ENCODE peak calls at places on chromosomes 3 and 15, in five cellular contexts. L is WERI-Rb-1, D is BJ, X is body of pancreas, H is cardiac muscle cell. B is an unnamed sample. For H3K36me3, the result is how much of the 10 kb centered on the place peaks cover.

GRCh38 chr15:92683511-92683834 is 27.9 kb upstream of the FAM174B start:
- DNase-seq in L (peak), D (no peak), X (peak), H (peak), B (no peak)

GRCh38 chr3:170542704-170543103 is 43.2 kb downstream of the SLC7A14 start:
- DNase-seq in L (no peak), D (no peak), X (no peak), H (no peak), B (no peak)

GRCh38 chr15:48096813-48097212 is 24.0 kb upstream of the SLC24A5 start:
- DNase-seq in L (no peak), D (peak), X (no peak), H (peak), B (no peak)

GRCh38 chr3:128226794-128227399 is 73.6 kb downstream of the EEFSEC start:
- DNase-seq in L (peak), D (no peak), X (peak), H (peak), B (no peak)

GRCh38 chr3:136343873-136344281 is 93.7 kb downstream of the PCCB start:
- DNase-seq in L (no peak), D (peak), X (peak), H (peak), B (peak)

GRCh38 chr3:106457278-106458210 is 588.7 kb upstream of the CBLB start:
- DNase-seq in L (no peak), D (peak), X (peak), H (peak), B (peak)

GRCh38 chr15:68599560-68600071 is 20.8 kb downstream of the CORO2B start:
- DNase-seq in L (peak), D (peak), X (no peak), H (peak), B (no peak)

GRCh38 chr15:71116942-71117341 is 1.7 kb downstream of the THSD4 start:
- DNase-seq in L (no peak), D (no peak), X (peak), H (no peak), B (no peak)

GRCh38 chr3:98699132-98699531 is 64.0 kb upstream of the ST3GAL6 start:
- DNase-seq in L (no peak), D (no peak), X (peak), H (no peak), B (no peak)

GRCh38 chr3:71251156-71251775 is 332.3 kb downstream of the FOXP1 start:
- DNase-seq in L (no peak), D (peak), X (no peak), H (peak), B (no peak)

GRCh38 chr3:9408061-9408460 is 10.6 kb downstream of the SETD5 start:
- DNase-seq in L (no peak), D (no peak), X (no peak), H (no peak), B (no peak)

GRCh38 chr15:67809866-67810265 is 15.4 kb upstream of the SKOR1 start:
- DNase-seq in L (no peak), D (no peak), X (no peak), H (no peak), B (no peak)

GRCh38 chr15:79682285-79682684 is 214.5 kb downstream of the MTHFS start:
- DNase-seq in L (no peak), D (peak), X (peak), H (peak), B (no peak)

GRCh38 chr15:78429477-78429876 is 8.5 kb upstream of the IREB2 start:
- DNase-seq in L (no peak), D (no peak), X (peak), H (no peak), B (peak)

GRCh38 chr15:42020713-42021273 is at the start of gene PLA2G4E:
- DNase-seq in L (no peak), D (no peak), X (no peak), H (no peak), B (no peak)

GRCh38 chr3:45337839-45338470 is 50.4 kb upstream of the LARS2 start:
- DNase-seq in L (no peak), D (no peak), X (no peak), H (no peak), B (no peak)

GRCh38 chr3:56207913-56208312 is 260.4 kb downstream of the ERC2 start:
- DNase-seq in L (no peak), D (no peak), X (no peak), H (no peak), B (no peak)

GRCh38 chr15:43872416-43873020 is 45.7 kb downstream of the WDR76 start:
- DNase-seq in L (peak), D (peak), X (peak), H (peak), B (no peak)

GRCh38 chr3:28348286-28348636 is 260 bp upstream of the ZCWPW2 start:
- DNase-seq in L (no peak), D (peak), X (no peak), H (no peak), B (peak)

GRCh38 chr15:33150516-33150915 is 44.0 kb downstream of the FMN1 start:
- DNase-seq in L (peak), D (no peak), X (no peak), H (no peak), B (no peak)

GRCh38 chr15:42315435-42316020 is 42.3 kb upstream of the TMEM87A start:
- DNase-seq in L (peak), D (no peak), X (no peak), H (no peak), B (no peak)

GRCh38 chr3:71504250-71505036 is 79.1 kb downstream of the FOXP1 start:
- DNase-seq in L (no peak), D (peak), X (no peak), H (peak), B (no peak)

GRCh38 chr15:57444877-57445513 is 68.7 kb downstream of the CGNL1 start:
- DNase-seq in L (no peak), D (no peak), X (no peak), H (peak), B (no peak)

GRCh38 chr15:101495334-101496197 is 6.1 kb upstream of the PCSK6 start:
- DNase-seq in L (no peak), D (no peak), X (no peak), H (no peak), B (no peak)

GRCh38 chr3:105334138-105334882 is 32.4 kb upstream of the ALCAM start:
- DNase-seq in L (no peak), D (no peak), X (no peak), H (peak), B (no peak)

GRCh38 chr3:112115161-112115739 is 17.8 kb downstream of the GCSAM start:
- DNase-seq in L (no peak), D (no peak), X (no peak), H (no peak), B (no peak)

GRCh38 chr15:70244978-70245542 is 147.3 kb upstream of the TLE3 start:
- DNase-seq in L (no peak), D (no peak), X (no peak), H (no peak), B (no peak)

GRCh38 chr15:58932791-58933310 is 628 bp downstream of the SLTM start:
- DNase-seq in L (no peak), D (no peak), X (peak), H (peak), B (no peak)

GRCh38 chr3:30623375-30623774 is 17.0 kb downstream of the TGFBR2 start:
- DNase-seq in L (no peak), D (no peak), X (no peak), H (no peak), B (no peak)

GRCh38 chr3:156176048-156176447 is 55.7 kb downstream of the KCNAB1 start:
- DNase-seq in L (no peak), D (no peak), X (no peak), H (no peak), B (no peak)

GRCh38 chr15:80856809-80857377 is 77.7 kb downstream of the CEMIP start:
- DNase-seq in L (no peak), D (no peak), X (peak), H (peak), B (no peak)

GRCh38 chr3:23112491-23112890 is 90.6 kb upstream of the UBE2E2 start:
- DNase-seq in L (no peak), D (no peak), X (no peak), H (no peak), B (no peak)

GRCh38 chr3:65953881-65954733 is 84.6 kb downstream of the MAGI1 start:
- DNase-seq in L (no peak), D (no peak), X (peak), H (peak), B (no peak)

GRCh38 chr3:11290743-11291680 is 18.8 kb downstream of the ATG7 start:
- DNase-seq in L (no peak), D (no peak), X (no peak), H (peak), B (no peak)

GRCh38 chr3:58296269-58296668 is 9.8 kb upstream of the RPP14 start:
- DNase-seq in L (no peak), D (no peak), X (no peak), H (no peak), B (no peak)

GRCh38 chr3:158983480-158983879 is 181.6 kb downstream of the MFSD1 start:
- DNase-seq in L (no peak), D (no peak), X (no peak), H (no peak), B (no peak)

GRCh38 chr3:143807987-143808386 is 40.3 kb downstream of the SLC9A9 start:
- DNase-seq in L (no peak), D (no peak), X (no peak), H (no peak), B (no peak)

GRCh38 chr3:51604212-51604611 is 65.7 kb downstream of the RAD54L2 start:
- DNase-seq in L (no peak), D (no peak), X (no peak), H (no peak), B (no peak)

GRCh38 chr3:134300520-134300919 is 49.9 kb upstream of the RYK start:
- DNase-seq in L (no peak), D (no peak), X (no peak), H (no peak), B (no peak)

GRCh38 chr15:64472161-64472560 is 11.8 kb downstream of the ZNF609 start:
- DNase-seq in L (no peak), D (no peak), X (no peak), H (no peak), B (no peak)
- H3K36me3 ChIP-seq in L (under half), D (under half), X (under half), H (under half), B (under half)

DNA sequence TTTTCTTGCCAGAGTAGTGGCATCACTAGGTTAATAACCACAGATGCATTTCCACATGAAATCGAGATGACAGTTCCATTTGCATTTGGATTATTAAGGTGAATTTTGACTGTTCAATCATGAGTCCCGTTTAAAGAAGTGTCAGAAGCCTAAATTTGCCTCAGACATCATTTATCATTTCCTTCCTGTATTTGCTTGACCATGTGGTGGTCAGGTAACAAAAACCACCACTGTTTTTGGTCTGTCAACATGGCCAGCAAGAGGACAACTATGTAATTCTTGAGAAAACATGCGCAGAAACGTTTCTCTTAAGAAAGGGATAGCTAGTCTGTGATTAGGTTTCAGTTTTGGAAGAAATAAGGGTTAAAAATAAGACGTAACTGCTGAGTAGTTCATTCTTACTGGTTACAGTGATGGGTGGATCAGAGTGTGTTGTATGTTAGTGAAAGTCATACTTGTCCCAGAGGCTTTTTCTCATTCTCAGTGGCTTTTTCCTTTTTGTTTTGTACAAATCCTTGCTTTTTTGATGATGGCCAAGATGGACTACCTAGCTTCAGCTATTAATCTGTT is 204.5 kb downstream of the AKAP13 start:
- DNase-seq in L (no peak), D (no peak), X (no peak), H (no peak), B (no peak)
- H3K36me3 ChIP-seq in L (half or more), D (under half), X (under half), H (under half), B (under half)

DNA sequence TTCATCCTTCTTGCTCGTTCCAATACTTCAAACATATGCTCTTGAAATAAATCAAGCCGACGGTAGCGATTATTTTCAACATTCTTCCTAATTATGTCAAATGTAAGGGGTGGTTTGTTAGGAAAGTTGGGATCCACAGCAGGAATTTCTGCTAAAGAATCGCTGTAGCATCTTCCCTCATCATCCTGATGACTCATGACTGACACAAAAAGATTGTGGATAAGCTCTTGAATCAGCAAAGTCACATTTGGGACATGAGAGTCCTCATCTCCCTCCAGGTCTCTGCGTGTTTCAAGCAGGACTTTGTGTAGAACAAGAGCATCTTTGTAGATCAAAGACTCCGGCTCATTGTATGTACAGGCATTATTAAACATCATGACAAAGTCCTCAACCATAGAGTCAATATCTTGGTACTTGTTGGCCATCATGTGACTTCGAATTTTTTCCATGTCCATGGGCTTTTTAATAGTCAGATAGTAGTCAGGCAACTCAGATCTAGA is 73.0 kb downstream of the UQCC5 start:
- DNase-seq in L (no peak), D (no peak), X (no peak), H (no peak), B (no peak)
- H3K36me3 ChIP-seq in L (half or more), D (under half), X (under half), H (under half), B (under half)

DNA sequence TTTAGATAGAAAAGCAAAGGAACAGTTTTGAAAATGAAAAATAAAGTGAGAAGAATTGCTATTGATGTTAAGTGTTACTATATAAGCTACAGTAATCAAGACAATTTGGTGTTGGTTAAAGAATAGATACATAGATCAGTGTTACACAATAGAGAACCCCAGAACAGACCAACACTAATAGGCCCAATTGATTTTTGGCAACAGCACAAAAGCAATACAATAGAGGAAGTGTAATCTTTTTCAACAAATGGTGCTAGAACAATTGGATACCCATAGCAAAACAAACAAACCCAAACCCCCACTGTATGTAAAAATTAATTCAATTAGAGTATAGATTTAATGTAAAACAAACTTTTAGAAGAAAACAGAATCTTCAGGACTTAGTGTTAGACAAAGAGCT is 61.8 kb downstream of the ATP11B start:
- DNase-seq in L (no peak), D (no peak), X (no peak), H (no peak), B (no peak)
- H3K36me3 ChIP-seq in L (under half), D (under half), X (under half), H (half or more), B (under half)

GRCh38 chr3:53097887-53098286 is 32.3 kb downstream of the RFT1 start:
- DNase-seq in L (no peak), D (no peak), X (no peak), H (no peak), B (no peak)

GRCh38 chr3:53102601-53103147 is 27.6 kb downstream of the RFT1 start:
- DNase-seq in L (no peak), D (no peak), X (no peak), H (no peak), B (peak)

GRCh38 chr3:53101956-53102355 is 28.3 kb downstream of the RFT1 start:
- DNase-seq in L (no peak), D (no peak), X (no peak), H (no peak), B (no peak)

GRCh38 chr3:53103566-53104296 is 26.5 kb downstream of the RFT1 start:
- DNase-seq in L (no peak), D (no peak), X (no peak), H (peak), B (no peak)

DNA sequence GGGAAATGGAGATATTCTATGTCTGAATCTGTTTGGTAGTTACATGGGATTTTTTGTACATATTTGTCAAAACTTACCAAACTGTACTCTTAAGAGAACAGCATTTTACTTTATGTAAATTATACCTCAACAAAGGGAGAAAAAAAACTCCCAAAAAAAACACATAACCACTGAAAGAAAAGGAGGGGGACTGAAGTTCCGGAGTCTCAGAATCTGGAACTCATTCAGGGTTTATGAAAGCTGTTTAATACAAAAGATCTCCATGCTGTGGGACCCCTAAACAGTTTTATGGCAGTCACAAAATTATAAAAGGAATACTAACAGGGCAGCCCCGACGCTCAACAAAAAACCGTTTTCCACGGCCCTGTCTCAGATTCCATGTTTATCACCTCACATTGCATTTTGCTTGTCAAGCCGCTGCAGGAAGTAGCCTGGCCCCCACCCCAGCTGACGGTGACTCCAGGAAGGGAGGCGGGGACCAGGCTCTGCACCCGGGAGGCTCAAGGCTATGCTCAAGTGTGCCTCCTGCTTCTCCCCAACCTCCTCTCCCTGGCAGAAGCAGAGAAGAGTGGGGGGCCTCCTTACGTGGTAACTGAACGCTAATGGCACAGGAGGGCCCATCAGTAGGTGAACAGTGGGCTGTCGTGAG is 29.3 kb downstream of the RFT1 start:
- DNase-seq in L (no peak), D (no peak), X (no peak), H (no peak), B (no peak)
- H3K36me3 ChIP-seq in L (under half), D (under half), X (under half), H (under half), B (half or more)

GRCh38 chr3:139715736-139716135 is 38.0 kb upstream of the NMNAT3 start:
- DNase-seq in L (no peak), D (no peak), X (no peak), H (no peak), B (no peak)
- H3K36me3 ChIP-seq in L (under half), D (under half), X (under half), H (under half), B (under half)

B was measured in right atrium auricular region.